ENCODE peak calls at places on chromosomes 4 and X, in six cellular contexts. One of them, this sample, is unnamed.

GRCh38 chrX:71859637-71860036 is 51.0 kb upstream of the NHSL2 start:
- DNase-seq in CD8-positive, alpha-beta T cell: peak
- DNase-seq in cardiac muscle cell: peak
- DNase-seq in adrenal gland: peak
- DNase-seq in psoas muscle: no peak
- DNase-seq in GM23248: peak
- DNase-seq in this sample: no peak

GRCh38 chrX:129932792-129933321 is 26.9 kb downstream of the UTP14A start:
- DNase-seq in CD8-positive, alpha-beta T cell: no peak
- DNase-seq in cardiac muscle cell: no peak
- DNase-seq in adrenal gland: peak
- DNase-seq in psoas muscle: peak
- DNase-seq in GM23248: peak
- DNase-seq in this sample: peak

GRCh38 chr4:73404457-73404856 is 370 bp downstream of the ALB start:
- DNase-seq in CD8-positive, alpha-beta T cell: no peak
- DNase-seq in cardiac muscle cell: no peak
- DNase-seq in adrenal gland: no peak
- DNase-seq in psoas muscle: no peak
- DNase-seq in GM23248: no peak
- DNase-seq in this sample: no peak

GRCh38 chr4:94228488-94229216 is 21.0 kb downstream of the SMARCAD1 start:
- DNase-seq in CD8-positive, alpha-beta T cell: no peak
- DNase-seq in cardiac muscle cell: no peak
- DNase-seq in adrenal gland: no peak
- DNase-seq in psoas muscle: no peak
- DNase-seq in GM23248: no peak
- DNase-seq in this sample: no peak

GRCh38 chr4:84496356-84497219 is 2.5 kb downstream of the NKX6-1 start:
- DNase-seq in CD8-positive, alpha-beta T cell: no peak
- DNase-seq in cardiac muscle cell: peak
- DNase-seq in adrenal gland: no peak
- DNase-seq in psoas muscle: no peak
- DNase-seq in GM23248: no peak
- DNase-seq in this sample: no peak

GRCh38 chr4:157804986-157805385 is 367.8 kb downstream of the GASK1B start:
- DNase-seq in CD8-positive, alpha-beta T cell: no peak
- DNase-seq in cardiac muscle cell: no peak
- DNase-seq in adrenal gland: no peak
- DNase-seq in psoas muscle: no peak
- DNase-seq in GM23248: peak
- DNase-seq in this sample: no peak

GRCh38 chr4:63919636-63920365 is 489.4 kb downstream of the TECRL start:
- DNase-seq in CD8-positive, alpha-beta T cell: no peak
- DNase-seq in cardiac muscle cell: no peak
- DNase-seq in adrenal gland: no peak
- DNase-seq in psoas muscle: no peak
- DNase-seq in GM23248: no peak
- DNase-seq in this sample: no peak

GRCh38 chr4:90030202-90030601 is 97.0 kb upstream of the CCSER1 start:
- DNase-seq in CD8-positive, alpha-beta T cell: no peak
- DNase-seq in cardiac muscle cell: no peak
- DNase-seq in adrenal gland: no peak
- DNase-seq in psoas muscle: no peak
- DNase-seq in GM23248: no peak
- DNase-seq in this sample: no peak

GRCh38 chr4:73902038-73902637 is 32.9 kb downstream of the CXCL1 start:
- DNase-seq in CD8-positive, alpha-beta T cell: no peak
- DNase-seq in cardiac muscle cell: no peak
- DNase-seq in adrenal gland: no peak
- DNase-seq in psoas muscle: no peak
- DNase-seq in GM23248: peak
- DNase-seq in this sample: no peak

GRCh38 chr4:151426513-151426912 is 17.5 kb downstream of the FHIP1A start:
- DNase-seq in CD8-positive, alpha-beta T cell: no peak
- DNase-seq in cardiac muscle cell: no peak
- DNase-seq in adrenal gland: no peak
- DNase-seq in psoas muscle: no peak
- DNase-seq in GM23248: no peak
- DNase-seq in this sample: no peak

GRCh38 chr4:88246600-88246999 is 37.8 kb downstream of the PPM1K start:
- DNase-seq in CD8-positive, alpha-beta T cell: no peak
- DNase-seq in cardiac muscle cell: no peak
- DNase-seq in adrenal gland: no peak
- DNase-seq in psoas muscle: no peak
- DNase-seq in GM23248: no peak
- DNase-seq in this sample: no peak

GRCh38 chr4:141870152-141870551 is 233.8 kb downstream of the IL15 start:
- DNase-seq in CD8-positive, alpha-beta T cell: no peak
- DNase-seq in cardiac muscle cell: no peak
- DNase-seq in adrenal gland: no peak
- DNase-seq in psoas muscle: no peak
- DNase-seq in GM23248: no peak
- DNase-seq in this sample: no peak

DNA sequence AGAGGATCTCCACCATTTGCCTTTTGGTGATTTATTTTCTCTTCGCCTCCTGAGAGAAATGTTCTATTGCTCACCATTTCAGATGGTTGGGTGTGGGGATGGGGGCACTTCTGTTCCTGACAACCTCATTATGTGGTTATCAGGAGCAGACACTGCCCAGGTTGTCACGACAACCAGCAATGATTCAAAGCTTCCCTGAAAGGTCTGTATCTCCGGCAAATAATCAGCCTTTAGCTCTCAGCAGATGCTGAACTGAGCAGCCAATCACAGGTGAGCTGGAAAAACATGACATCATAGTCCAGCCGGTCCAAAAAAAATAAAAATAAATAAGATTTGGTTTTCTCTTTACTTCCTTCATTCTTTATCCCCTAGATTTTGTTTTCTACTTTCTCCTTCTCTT is 5.5 kb upstream of the PAK3 start:
- DNase-seq in CD8-positive, alpha-beta T cell: no peak
- DNase-seq in cardiac muscle cell: no peak
- DNase-seq in adrenal gland: no peak
- DNase-seq in psoas muscle: no peak
- DNase-seq in GM23248: no peak
- DNase-seq in this sample: no peak
- H3K27ac ChIP-seq in CD8-positive, alpha-beta T cell: no peak
- H3K27ac ChIP-seq in cardiac muscle cell: no peak
- H3K27ac ChIP-seq in adrenal gland: no peak
- H3K27ac ChIP-seq in psoas muscle: no peak
- H3K27ac ChIP-seq in GM23248: no peak
- H3K27ac ChIP-seq in this sample: no peak

GRCh38 chr4:26458104-26458503 is 32.2 kb downstream of the CCKAR start:
- DNase-seq in CD8-positive, alpha-beta T cell: no peak
- DNase-seq in cardiac muscle cell: no peak
- DNase-seq in adrenal gland: no peak
- DNase-seq in psoas muscle: no peak
- DNase-seq in GM23248: no peak
- DNase-seq in this sample: no peak

GRCh38 chr4:26459054-26459755 is 31.1 kb downstream of the CCKAR start:
- DNase-seq in CD8-positive, alpha-beta T cell: no peak
- DNase-seq in cardiac muscle cell: peak
- DNase-seq in adrenal gland: peak
- DNase-seq in psoas muscle: no peak
- DNase-seq in GM23248: peak
- DNase-seq in this sample: no peak

GRCh38 chr4:26462874-26463273 is 27.4 kb downstream of the CCKAR start:
- DNase-seq in CD8-positive, alpha-beta T cell: no peak
- DNase-seq in cardiac muscle cell: no peak
- DNase-seq in adrenal gland: no peak
- DNase-seq in psoas muscle: no peak
- DNase-seq in GM23248: no peak
- DNase-seq in this sample: no peak

GRCh38 chr4:26457412-26457811 is 32.9 kb downstream of the CCKAR start:
- DNase-seq in CD8-positive, alpha-beta T cell: no peak
- DNase-seq in cardiac muscle cell: no peak
- DNase-seq in adrenal gland: no peak
- DNase-seq in psoas muscle: no peak
- DNase-seq in GM23248: no peak
- DNase-seq in this sample: no peak

DNA sequence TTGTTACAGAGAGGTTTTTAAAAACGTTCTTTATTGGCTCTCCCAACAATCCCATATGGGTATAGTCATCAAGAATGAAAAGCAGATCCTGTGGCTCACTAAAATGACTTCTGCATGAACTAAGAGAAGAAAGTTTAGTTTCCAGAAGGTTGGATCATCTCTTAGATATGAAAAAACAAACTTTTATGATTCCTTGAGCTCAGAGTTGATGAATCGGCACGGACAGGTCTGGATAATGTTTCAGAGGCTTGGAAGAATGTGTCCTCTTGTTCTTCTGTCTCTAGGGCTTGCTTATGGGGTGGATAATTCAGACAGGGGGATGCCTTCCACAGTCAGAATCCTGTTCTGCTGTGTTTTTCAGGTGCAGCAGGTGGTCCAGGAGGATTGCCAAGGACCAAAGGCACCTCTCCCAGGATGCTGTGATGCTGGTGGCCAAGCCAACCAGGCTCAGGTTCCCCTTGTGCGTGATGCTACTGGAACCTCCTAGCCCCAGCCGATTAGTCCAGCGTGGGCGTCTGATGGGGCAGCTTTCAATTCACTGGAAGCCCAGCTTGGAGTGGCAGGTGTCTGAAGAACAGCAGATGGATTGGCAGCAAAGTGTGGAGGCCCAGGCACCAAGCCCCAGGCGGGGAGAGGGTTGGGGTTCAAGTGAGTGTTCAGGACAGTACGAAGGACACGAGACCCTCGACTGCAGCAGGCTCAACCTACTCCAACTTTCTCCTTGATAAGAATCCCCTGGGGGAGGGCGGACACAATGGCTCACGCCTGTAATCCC is 30.3 kb downstream of the CCKAR start:
- DNase-seq in CD8-positive, alpha-beta T cell: no peak
- DNase-seq in cardiac muscle cell: no peak
- DNase-seq in adrenal gland: no peak
- DNase-seq in psoas muscle: no peak
- DNase-seq in GM23248: peak
- DNase-seq in this sample: no peak
- H3K27ac ChIP-seq in CD8-positive, alpha-beta T cell: no peak
- H3K27ac ChIP-seq in cardiac muscle cell: no peak
- H3K27ac ChIP-seq in adrenal gland: no peak
- H3K27ac ChIP-seq in psoas muscle: no peak
- H3K27ac ChIP-seq in GM23248: no peak
- H3K27ac ChIP-seq in this sample: no peak

GRCh38 chrX:9851890-9852289 is 65.7 kb downstream of the SHROOM2 start:
- DNase-seq in CD8-positive, alpha-beta T cell: no peak
- DNase-seq in cardiac muscle cell: no peak
- DNase-seq in adrenal gland: no peak
- DNase-seq in psoas muscle: no peak
- DNase-seq in GM23248: no peak
- DNase-seq in this sample: no peak
- H3K27ac ChIP-seq in CD8-positive, alpha-beta T cell: no peak
- H3K27ac ChIP-seq in cardiac muscle cell: peak
- H3K27ac ChIP-seq in adrenal gland: no peak
- H3K27ac ChIP-seq in psoas muscle: no peak
- H3K27ac ChIP-seq in GM23248: no peak
- H3K27ac ChIP-seq in this sample: no peak

DNA sequence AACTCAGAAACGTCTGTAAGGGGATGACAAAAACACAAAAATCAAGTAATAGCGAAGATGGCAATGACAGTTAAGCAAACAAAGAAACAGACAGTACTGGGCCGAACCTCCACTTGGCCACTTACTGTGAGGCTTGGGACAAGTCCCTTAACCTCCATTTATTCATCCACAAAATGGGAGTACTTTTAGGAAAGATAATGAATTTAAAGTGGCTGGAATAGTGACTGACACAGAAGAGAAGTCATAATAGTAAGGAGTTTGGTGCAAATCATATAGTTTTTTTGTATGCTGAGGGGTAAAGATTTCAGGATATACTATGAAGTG is 1.4 kb upstream of the TLR6 start:
- DNase-seq in CD8-positive, alpha-beta T cell: no peak
- DNase-seq in cardiac muscle cell: no peak
- DNase-seq in adrenal gland: no peak
- DNase-seq in psoas muscle: no peak
- DNase-seq in GM23248: no peak
- DNase-seq in this sample: no peak
- H3K27ac ChIP-seq in CD8-positive, alpha-beta T cell: no peak
- H3K27ac ChIP-seq in cardiac muscle cell: no peak
- H3K27ac ChIP-seq in adrenal gland: peak
- H3K27ac ChIP-seq in psoas muscle: peak
- H3K27ac ChIP-seq in GM23248: peak
- H3K27ac ChIP-seq in this sample: peak

GRCh38 chr4:41148292-41148691 is 66.0 kb downstream of the APBB2 start:
- DNase-seq in CD8-positive, alpha-beta T cell: no peak
- DNase-seq in cardiac muscle cell: no peak
- DNase-seq in adrenal gland: no peak
- DNase-seq in psoas muscle: no peak
- DNase-seq in GM23248: peak
- DNase-seq in this sample: no peak
- H3K27ac ChIP-seq in CD8-positive, alpha-beta T cell: no peak
- H3K27ac ChIP-seq in cardiac muscle cell: no peak
- H3K27ac ChIP-seq in adrenal gland: no peak
- H3K27ac ChIP-seq in psoas muscle: no peak
- H3K27ac ChIP-seq in GM23248: peak
- H3K27ac ChIP-seq in this sample: no peak

GRCh38 chr4:185779520-185779919 is 32.5 kb downstream of the SORBS2 start:
- DNase-seq in CD8-positive, alpha-beta T cell: no peak
- DNase-seq in cardiac muscle cell: no peak
- DNase-seq in adrenal gland: no peak
- DNase-seq in psoas muscle: no peak
- DNase-seq in GM23248: peak
- DNase-seq in this sample: no peak
- H3K27ac ChIP-seq in CD8-positive, alpha-beta T cell: no peak
- H3K27ac ChIP-seq in cardiac muscle cell: peak
- H3K27ac ChIP-seq in adrenal gland: no peak
- H3K27ac ChIP-seq in psoas muscle: no peak
- H3K27ac ChIP-seq in GM23248: no peak
- H3K27ac ChIP-seq in this sample: no peak

GRCh38 chrX:20315140-20315539 is 48.4 kb upstream of the RPS6KA3 start:
- DNase-seq in CD8-positive, alpha-beta T cell: no peak
- DNase-seq in cardiac muscle cell: no peak
- DNase-seq in adrenal gland: no peak
- DNase-seq in psoas muscle: no peak
- DNase-seq in GM23248: no peak
- DNase-seq in this sample: no peak

GRCh38 chrX:20313889-20314288 is 47.2 kb upstream of the RPS6KA3 start:
- DNase-seq in CD8-positive, alpha-beta T cell: no peak
- DNase-seq in cardiac muscle cell: no peak
- DNase-seq in adrenal gland: no peak
- DNase-seq in psoas muscle: no peak
- DNase-seq in GM23248: no peak
- DNase-seq in this sample: no peak

GRCh38 chrX:20312018-20312417 is 45.3 kb upstream of the RPS6KA3 start:
- DNase-seq in CD8-positive, alpha-beta T cell: no peak
- DNase-seq in cardiac muscle cell: no peak
- DNase-seq in adrenal gland: no peak
- DNase-seq in psoas muscle: no peak
- DNase-seq in GM23248: no peak
- DNase-seq in this sample: no peak

GRCh38 chrX:20309796-20310195 is 43.1 kb upstream of the RPS6KA3 start:
- DNase-seq in CD8-positive, alpha-beta T cell: no peak
- DNase-seq in cardiac muscle cell: no peak
- DNase-seq in adrenal gland: no peak
- DNase-seq in psoas muscle: no peak
- DNase-seq in GM23248: peak
- DNase-seq in this sample: no peak

GRCh38 chrX:20311505-20311904 is 44.8 kb upstream of the RPS6KA3 start:
- DNase-seq in CD8-positive, alpha-beta T cell: no peak
- DNase-seq in cardiac muscle cell: no peak
- DNase-seq in adrenal gland: no peak
- DNase-seq in psoas muscle: no peak
- DNase-seq in GM23248: no peak
- DNase-seq in this sample: no peak
- H3K27ac ChIP-seq in CD8-positive, alpha-beta T cell: no peak
- H3K27ac ChIP-seq in cardiac muscle cell: no peak
- H3K27ac ChIP-seq in adrenal gland: no peak
- H3K27ac ChIP-seq in psoas muscle: peak
- H3K27ac ChIP-seq in GM23248: no peak
- H3K27ac ChIP-seq in this sample: no peak

This sample was measured in left lung.